ENCODE peak calls at places on chromosome 21, in ten cellular contexts. F, V, O, Z, G, E, B, L, C and X are unnamed samples. For H3K4me1, the result is how much of the 10 kb centered on the place peaks cover.

GRCh38 chr21:34724131-34724856 is 55.5 kb downstream of the CLIC6 start:
- DNase-seq in F (no peak), V (no peak), O (peak), Z (no peak), G (no peak), E (no peak), B (no peak), L (no peak), C (no peak), X (no peak)

GRCh38 chr21:36705679-36706481 is 7.0 kb downstream of the SIM2 start:
- DNase-seq in F (peak), V (no peak), O (no peak), Z (no peak), G (no peak), E (no peak), B (no peak), L (no peak), C (no peak), X (no peak)

GRCh38 chr21:39066829-39067785 is 116.1 kb downstream of the PSMG1 start:
- DNase-seq in F (no peak), V (no peak), O (no peak), Z (peak), G (no peak), E (no peak), B (no peak), L (no peak), C (no peak), X (no peak)

GRCh38 chr21:33022828-33023573 is 2.7 kb upstream of the OLIG2 start:
- DNase-seq in F (peak), V (no peak), O (no peak), Z (no peak), G (no peak), E (no peak), B (no peak), L (no peak), C (no peak), X (no peak)

GRCh38 chr21:39094087-39094785 is 89.0 kb downstream of the PSMG1 start:
- DNase-seq in F (no peak), V (no peak), O (no peak), Z (no peak), G (no peak), E (no peak), B (no peak), L (no peak), C (no peak), X (no peak)

GRCh38 chr21:15849925-15850324 is 120.1 kb downstream of the USP25 start:
- DNase-seq in F (no peak), V (no peak), O (no peak), Z (no peak), G (no peak), E (no peak), B (no peak), L (no peak), C (no peak), X (no peak)

GRCh38 chr21:34511787-34512451 is at the start of gene KCNE1:
- DNase-seq in F (no peak), V (no peak), O (no peak), Z (peak), G (peak), E (peak), B (peak), L (no peak), C (no peak), X (no peak)

GRCh38 chr21:38831526-38832467 is 26.1 kb downstream of the ETS2 start:
- DNase-seq in F (no peak), V (peak), O (peak), Z (peak), G (peak), E (peak), B (peak), L (no peak), C (peak), X (peak)

GRCh38 chr21:25708467-25709065 is 26.1 kb downstream of the ATP5PF start:
- DNase-seq in F (peak), V (peak), O (no peak), Z (peak), G (no peak), E (no peak), B (no peak), L (peak), C (no peak), X (no peak)

GRCh38 chr21:37503848-37504467 is 137.4 kb downstream of the DYRK1A start:
- DNase-seq in F (peak), V (no peak), O (no peak), Z (peak), G (no peak), E (no peak), B (no peak), L (no peak), C (no peak), X (no peak)

GRCh38 chr21:21046063-21046462 is 47.9 kb downstream of the NCAM2 start:
- DNase-seq in F (no peak), V (no peak), O (no peak), Z (no peak), G (no peak), E (no peak), B (no peak), L (no peak), C (no peak), X (no peak)
- H3K4me3 ChIP-seq in F (no peak), V (no peak), O (no peak), Z (no peak), G (no peak), E (no peak), B (no peak), L (no peak), C (no peak), X (no peak)

GRCh38 chr21:43370091-43370658 is 56.8 kb downstream of the SIK1 start:
- DNase-seq in F (no peak), V (no peak), O (no peak), Z (peak), G (no peak), E (no peak), B (no peak), L (no peak), C (no peak), X (no peak)
- H3K4me1 ChIP-seq in F (under half), V (under half), O (under half), Z (under half), G (under half), E (under half), B (under half), L (under half), C (under half), X (under half)

GRCh38 chr21:44980562-44981489 is 41.0 kb downstream of the SLX9 start:
- DNase-seq in F (no peak), V (no peak), O (no peak), Z (no peak), G (no peak), E (peak), B (no peak), L (no peak), C (no peak), X (no peak)
- H3K4me3 ChIP-seq in F (no peak), V (no peak), O (no peak), Z (no peak), G (no peak), E (no peak), B (no peak), L (no peak), C (no peak), X (no peak)

DNA sequence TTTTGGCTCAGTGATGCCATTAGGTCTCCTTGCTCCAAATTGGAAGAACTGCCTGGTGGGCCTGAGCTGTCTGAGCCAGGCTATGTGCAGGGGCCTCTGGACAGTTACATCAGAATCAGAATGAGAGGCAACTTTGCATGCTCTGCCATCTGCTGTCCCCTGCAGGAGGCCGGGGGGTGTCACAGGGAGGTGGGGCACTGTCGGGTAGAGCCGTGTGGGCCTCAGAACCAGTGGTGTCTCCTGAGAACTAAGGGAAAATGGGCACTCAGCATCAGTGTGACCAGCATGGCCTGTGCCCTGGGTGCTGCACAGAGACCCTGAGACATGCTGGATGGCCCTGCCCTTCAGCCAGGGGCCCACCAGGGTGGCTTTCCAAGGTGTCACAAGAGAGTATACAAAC is 47.0 kb upstream of the COL6A1 start:
- DNase-seq in F (no peak), V (no peak), O (no peak), Z (no peak), G (no peak), E (no peak), B (no peak), L (no peak), C (peak), X (no peak)
- H3K4me1 ChIP-seq in F (under half), V (under half), O (under half), Z (under half), G (under half), E (under half), B (under half), L (under half), C (under half), X (under half)

GRCh38 chr21:31683029-31683428 is 23.5 kb downstream of the SOD1 start:
- DNase-seq in F (no peak), V (no peak), O (no peak), Z (no peak), G (no peak), E (no peak), B (no peak), L (no peak), C (no peak), X (no peak)

GRCh38 chr21:31686272-31686913 is 26.9 kb downstream of the SOD1 start:
- DNase-seq in F (no peak), V (no peak), O (no peak), Z (no peak), G (no peak), E (no peak), B (no peak), L (no peak), C (no peak), X (no peak)

GRCh38 chr21:31682625-31683024 is 23.1 kb downstream of the SOD1 start:
- DNase-seq in F (no peak), V (no peak), O (no peak), Z (peak), G (no peak), E (no peak), B (no peak), L (no peak), C (no peak), X (no peak)

GRCh38 chr21:31687108-31687507 is 27.6 kb downstream of the SOD1 start:
- DNase-seq in F (no peak), V (no peak), O (no peak), Z (no peak), G (no peak), E (no peak), B (no peak), L (no peak), C (no peak), X (no peak)

DNA sequence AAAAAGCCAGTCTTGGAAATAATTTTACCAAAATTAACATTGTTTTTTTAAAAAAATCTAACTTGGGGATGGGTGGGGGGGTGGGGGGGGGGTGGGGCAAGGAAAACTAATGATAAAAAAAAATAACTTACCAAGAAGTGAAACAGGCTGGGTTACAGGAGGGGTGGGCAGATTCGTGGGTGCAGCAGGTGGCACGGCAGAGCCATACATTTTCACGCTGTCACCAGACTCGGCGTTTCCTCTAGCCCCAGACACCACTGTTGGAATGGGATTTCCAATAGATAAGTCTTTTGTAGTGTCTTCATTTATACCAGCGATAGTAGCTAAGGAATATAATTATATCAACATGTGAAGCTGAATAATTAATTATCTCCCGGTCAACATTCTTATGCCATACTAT is 25.4 kb downstream of the SOD1 start:
- DNase-seq in F (no peak), V (no peak), O (no peak), Z (no peak), G (no peak), E (no peak), B (no peak), L (no peak), C (no peak), X (no peak)
- H3K4me3 ChIP-seq in F (no peak), V (no peak), O (no peak), Z (no peak), G (no peak), E (no peak), B (no peak), L (no peak), C (no peak), X (no peak)

GRCh38 chr21:14616303-14617039 is 70.4 kb upstream of the SAMSN1 start:
- DNase-seq in F (no peak), V (no peak), O (no peak), Z (no peak), G (no peak), E (no peak), B (no peak), L (no peak), C (no peak), X (no peak)

GRCh38 chr21:14617040-14617393 is 70.9 kb upstream of the SAMSN1 start:
- DNase-seq in F (no peak), V (no peak), O (no peak), Z (no peak), G (no peak), E (no peak), B (no peak), L (no peak), C (no peak), X (no peak)

GRCh38 chr21:14617836-14618235 is 71.7 kb upstream of the SAMSN1 start:
- DNase-seq in F (no peak), V (no peak), O (no peak), Z (no peak), G (no peak), E (no peak), B (no peak), L (no peak), C (no peak), X (no peak)

GRCh38 chr21:14613496-14613895 is 67.4 kb upstream of the SAMSN1 start:
- DNase-seq in F (no peak), V (no peak), O (no peak), Z (peak), G (no peak), E (no peak), B (no peak), L (no peak), C (no peak), X (no peak)

DNA sequence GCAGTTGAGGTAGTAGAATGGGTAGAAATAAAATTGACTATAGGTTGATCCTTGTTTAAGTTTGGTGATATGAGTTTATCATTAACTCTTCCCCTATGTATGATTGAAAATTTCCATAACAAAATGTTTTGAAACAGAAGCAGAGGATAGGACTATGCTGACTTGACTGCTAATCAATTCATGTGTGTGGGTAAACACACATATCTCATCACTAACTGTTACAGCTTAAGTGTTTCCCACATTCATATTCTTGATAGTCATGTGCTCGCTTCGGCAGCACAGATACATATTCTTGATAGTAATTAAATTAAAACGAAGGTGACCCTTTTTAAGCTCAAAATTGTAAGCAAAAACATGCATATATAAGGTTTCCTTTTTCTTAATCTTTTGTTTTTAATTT is 68.2 kb upstream of the SAMSN1 start:
- DNase-seq in F (no peak), V (no peak), O (no peak), Z (no peak), G (no peak), E (no peak), B (no peak), L (no peak), C (no peak), X (no peak)
- H3K4me1 ChIP-seq in F (under half), V (under half), O (under half), Z (under half), G (under half), E (under half), B (under half), L (under half), C (under half), X (under half)